ENCODE peak calls at places on chromosomes 2 and 18, in nine cellular contexts. I is heart right ventricle, P is pancreas, L is foreskin melanocyte, C is NCI-H69, Q is M059J, T is NCI-H2029 treated with DMSO at 0.1 percent for 48 hours, Y is HFFc6, K is GM20000. U is an unnamed sample.
A peak's percentile ranks its signal among the peaks of the same experiment; 100 is the strongest.

GRCh38 chr2:36333350-36334012 is 22.1 kb upstream of the CRIM1 start:
- DNase-seq in P (no peak), T (no peak), L (no peak), Y (no peak), I (no peak), C (peak; percentile 3), Q (peak; percentile 34), K (no peak), U (no peak)

GRCh38 chr18:50769463-50769862 is 50.4 kb downstream of the MRO start:
- DNase-seq in C (no peak), T (no peak), I (no peak), Y (no peak), L (no peak), P (no peak), Q (no peak), K (no peak), U (no peak)

GRCh38 chr2:120654383-120655134 is 81.1 kb upstream of the GLI2 start:
- DNase-seq in L (no peak), Y (no peak), K (no peak), I (peak; percentile 22), C (no peak), Q (no peak), T (no peak), P (no peak), U (no peak)

GRCh38 chr18:36130039-36130831 is 536 bp downstream of the ELP2 start:
- DNase-seq in T (no peak), L (no peak), I (no peak), K (peak; percentile 37), C (no peak), P (no peak), Y (no peak), Q (no peak), U (no peak)

GRCh38 chr2:148614024-148614331 is 30.6 kb upstream of the EPC2 start:
- DNase-seq in Q (peak; percentile 70), Y (no peak), T (peak; percentile 43), I (peak; percentile 5), P (no peak), L (peak; percentile 42), C (peak; percentile 23), K (no peak), U (no peak)

GRCh38 chr18:59897321-59897954 is 2.4 kb upstream of the PMAIP1 start:
- DNase-seq in I (no peak), K (no peak), Q (no peak), P (no peak), T (no peak), L (no peak), C (no peak), Y (no peak), U (no peak)

GRCh38 chr2:233331536-233331935 is 22.8 kb upstream of the DGKD start:
- DNase-seq in Y (no peak), Q (no peak), I (peak; percentile 71), P (no peak), K (peak; percentile 65), T (no peak), L (no peak), C (no peak), U (peak; percentile 81)

GRCh38 chr18:22228930-22229329 is 59.5 kb downstream of the GATA6 start:
- DNase-seq in C (no peak), I (no peak), Q (peak; percentile 29), T (no peak), L (no peak), K (no peak), Y (peak; percentile 24), P (no peak), U (no peak)

GRCh38 chr2:62570861-62571698 is 65.1 kb upstream of the TMEM17 start:
- DNase-seq in T (no peak), I (no peak), K (no peak), Q (no peak), Y (no peak), P (peak; percentile 55), C (no peak), L (no peak), U (peak; percentile 49)

U was measured in mucosa of descending colon.